ENCODE peak calls at places on chromosomes 5 and 9, in five cellular contexts. M is A549; X is ovary; K is CD8-positive, alpha-beta T cell; F is cardiac muscle cell. H is an unnamed sample.

GRCh38 chr5:179267071-179267670 is 78.1 kb downstream of the ADAMTS2 start:
- DNase-seq in M (no peak), X (no peak), K (no peak), F (no peak), H (no peak)

GRCh38 chr5:10442581-10442980 is 902 bp downstream of the ROPN1L start:
- DNase-seq in M (no peak), X (no peak), K (no peak), F (no peak), H (no peak)

GRCh38 chr5:171029401-171029800 is 167.6 kb downstream of the RANBP17 start:
- DNase-seq in M (no peak), X (no peak), K (no peak), F (no peak), H (no peak)

GRCh38 chr5:53089481-53089976 is 20.0 kb downstream of the MOCS2 start:
- DNase-seq in M (no peak), X (no peak), K (no peak), F (no peak), H (no peak)

GRCh38 chr5:112228672-112229071 is 190.4 kb downstream of the EPB41L4A start:
- DNase-seq in M (peak; percentile 73), X (peak; percentile 62), K (no peak), F (peak; percentile 88), H (no peak)

GRCh38 chr5:15386122-15386521 is 113.9 kb upstream of the FBXL7 start:
- DNase-seq in M (no peak), X (no peak), K (no peak), F (no peak), H (no peak)

GRCh38 chr5:102975040-102975439 is 144.9 kb downstream of the GIN1 start:
- DNase-seq in M (no peak), X (no peak), K (no peak), F (no peak), H (no peak)

GRCh38 chr5:82817897-82818676 is 259.1 kb downstream of the TMEM167A start:
- DNase-seq in M (no peak), X (no peak), K (no peak), F (no peak), H (no peak)

GRCh38 chr9:121807918-121808278 is 156.5 kb downstream of the DAB2IP start:
- DNase-seq in M (no peak), X (no peak), K (no peak), F (no peak), H (no peak)

GRCh38 chr9:105425817-105426433 is 21.9 kb upstream of the FSD1L start:
- DNase-seq in M (peak; percentile 55), X (no peak), K (no peak), F (no peak), H (no peak)

GRCh38 chr5:5886812-5887486 is 464.5 kb downstream of the ICE1 start:
- DNase-seq in M (peak; percentile 63), X (no peak), K (no peak), F (peak; percentile 36), H (no peak)

GRCh38 chr9:95498641-95499040 is 18.1 kb downstream of the PTCH1 start:
- DNase-seq in M (no peak), X (no peak), K (no peak), F (no peak), H (no peak)

GRCh38 chr9:90872835-90873294 is 71.2 kb downstream of the SYK start:
- DNase-seq in M (no peak), X (no peak), K (no peak), F (no peak), H (no peak)

GRCh38 chr9:77307166-77307565 is 129.8 kb downstream of the VPS13A start:
- DNase-seq in M (no peak), X (no peak), K (no peak), F (no peak), H (no peak)

GRCh38 chr9:21919377-21920362 is 74.5 kb downstream of the CDKN2A start:
- DNase-seq in M (no peak), X (no peak), K (no peak), F (no peak), H (peak; percentile 73)

GRCh38 chr9:36018755-36019720 is 17.7 kb upstream of the RECK start:
- DNase-seq in M (no peak), X (no peak), K (no peak), F (no peak), H (no peak)

GRCh38 chr5:154058055-154059038 is 19.6 kb downstream of the MFAP3 start:
- DNase-seq in M (no peak), X (no peak), K (no peak), F (no peak), H (no peak)

GRCh38 chr9:3698531-3698930 is 172.7 kb upstream of the RFX3 start:
- DNase-seq in M (no peak), X (no peak), K (no peak), F (no peak), H (no peak)

GRCh38 chr9:124863371-124863831 is 1.5 kb downstream of the ARPC5L start:
- DNase-seq in M (no peak), X (no peak), K (no peak), F (no peak), H (no peak)

GRCh38 chr9:14018061-14018460 is 295.9 kb downstream of the NFIB start:
- DNase-seq in M (no peak), X (no peak), K (no peak), F (no peak), H (no peak)

GRCh38 chr5:79785983-79786382 is 96.3 kb downstream of the CMYA5 start:
- DNase-seq in M (no peak), X (no peak), K (no peak), F (no peak), H (no peak)

GRCh38 chr5:134592141-134592746 is 40.4 kb downstream of the SAR1B start:
- DNase-seq in M (no peak), X (no peak), K (no peak), F (peak; percentile 14), H (no peak)

GRCh38 chr9:109286981-109287380 is 33.9 kb downstream of the EPB41L4B start:
- DNase-seq in M (no peak), X (no peak), K (no peak), F (peak; percentile 15), H (no peak)

GRCh38 chr9:36902063-36902735 is 131.9 kb downstream of the PAX5 start:
- DNase-seq in M (no peak), X (no peak), K (no peak), F (no peak), H (no peak)

GRCh38 chr5:37111426-37112382 is 137.5 kb downstream of the CPLANE1 start:
- DNase-seq in M (no peak), X (no peak), K (no peak), F (no peak), H (no peak)

GRCh38 chr5:36414869-36415282 is 113.2 kb upstream of the RANBP3L start:
- DNase-seq in M (no peak), X (no peak), K (no peak), F (peak; percentile 64), H (peak; percentile 11)

GRCh38 chr9:76691761-76692313 is 72.4 kb upstream of the PCA3 start:
- DNase-seq in M (no peak), X (no peak), K (no peak), F (peak; percentile 23), H (peak; percentile 17)

GRCh38 chr5:180718810-180719453 is 20.9 kb downstream of the OR2Y1 start:
- DNase-seq in M (peak; percentile 28), X (no peak), K (peak; percentile 68), F (peak; percentile 57), H (peak; percentile 82)

GRCh38 chr5:54171645-54172384 is 138.6 kb downstream of the ARL15 start:
- DNase-seq in M (no peak), X (no peak), K (no peak), F (no peak), H (no peak)

GRCh38 chr5:164296603-164297080 is 791.2 kb downstream of the MAT2B start:
- DNase-seq in M (no peak), X (peak; percentile 28), K (no peak), F (peak; percentile 30), H (no peak)

GRCh38 chr9:12775963-12776774 is 1.3 kb downstream of the LURAP1L start:
- DNase-seq in M (peak; percentile 81), X (peak; percentile 87), K (no peak), F (peak; percentile 76), H (no peak)

GRCh38 chr5:61623401-61624069 is 291.5 kb downstream of the ZSWIM6 start:
- DNase-seq in M (peak; percentile 54), X (no peak), K (no peak), F (peak; percentile 34), H (no peak)

GRCh38 chr9:133355881-133356357 is 368 bp downstream of the SURF1 start:
- DNase-seq in M (no peak), X (no peak), K (no peak), F (no peak), H (no peak)

GRCh38 chr9:18474778-18475177 is 825 bp downstream of the ADAMTSL1 start:
- DNase-seq in M (no peak), X (no peak), K (no peak), F (no peak), H (no peak)

GRCh38 chr5:107670028-107670926 is 460 bp downstream of the EFNA5 start:
- DNase-seq in M (peak; percentile 13), X (peak; percentile 50), K (no peak), F (peak; percentile 66), H (no peak)

GRCh38 chr5:143781993-143782520 is 29.9 kb upstream of the HMHB1 start:
- DNase-seq in M (no peak), X (no peak), K (no peak), F (no peak), H (no peak)
- H3K4me3 ChIP-seq in M (no peak overlapping the region), X (no peak overlapping the region), K (no peak overlapping the region), F (no peak overlapping the region), H (no peak overlapping the region)

GRCh38 chr5:140481758-140482157 is 65.7 kb upstream of the EIF4EBP3 start:
- DNase-seq in M (no peak), X (no peak), K (no peak), F (no peak), H (no peak)
- H3K4me3 ChIP-seq in M (no peak overlapping the region), X (no peak overlapping the region), K (no peak overlapping the region), F (no peak overlapping the region), H (no peak overlapping the region)

GRCh38 chr5:169803077-169803981 is 166.3 kb downstream of the DOCK2 start:
- DNase-seq in M (no peak), X (peak; percentile 43), K (no peak), F (no peak), H (no peak)
- H3K4me3 ChIP-seq in M (no peak overlapping the region), X (no peak overlapping the region), K (no peak overlapping the region), F (no peak overlapping the region), H (no peak overlapping the region)

DNA sequence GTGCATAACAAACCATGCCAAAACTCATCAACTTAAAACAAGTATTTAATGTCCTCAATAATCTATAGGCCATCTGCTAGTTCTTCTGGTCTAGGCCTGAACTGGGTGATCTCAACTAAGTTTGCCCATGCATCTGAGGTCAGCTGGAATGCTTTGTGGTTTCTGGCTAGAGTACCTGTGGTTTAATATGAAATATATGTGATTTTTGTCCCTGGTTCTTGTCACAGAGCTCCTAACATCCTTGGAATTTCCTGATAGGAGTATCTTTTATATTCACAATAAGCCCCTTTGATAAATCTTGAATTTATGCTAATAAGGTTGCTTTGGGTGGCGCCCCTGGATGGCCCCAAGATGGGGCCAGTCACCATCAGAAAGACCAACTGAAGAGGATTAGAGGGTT is 535.9 kb downstream of the DNAH5 start:
- DNase-seq in M (no peak), X (no peak), K (no peak), F (no peak), H (no peak)
- H3K4me3 ChIP-seq in M (no peak overlapping the region), X (no peak overlapping the region), K (no peak overlapping the region), F (no peak overlapping the region), H (no peak overlapping the region)

GRCh38 chr5:58455495-58455894 is 4.4 kb downstream of the PLK2 start:
- DNase-seq in M (no peak), X (no peak), K (no peak), F (no peak), H (no peak)
- H3K4me3 ChIP-seq in M (peak overlapping the region; percentile 91), X (no peak overlapping the region), K (no peak overlapping the region), F (no peak overlapping the region), H (no peak overlapping the region)